ENCODE peak calls at places on chromosome 18, in five cellular contexts. L is GM23248; K is CD8-positive, alpha-beta memory T cell; T is cardiac fibroblast; J is AG04450. V is an unnamed sample.

GRCh38 chr18:22879279-22879678 is 53.8 kb upstream of the RBBP8 start:
- DNase-seq in L (no peak), K (no peak), T (no peak), J (no peak), V (no peak)

GRCh38 chr18:46915800-46916550 is 1.3 kb downstream of the PIAS2 start:
- DNase-seq in L (peak; percentile 30), K (no peak), T (no peak), J (no peak), V (no peak)

GRCh38 chr18:64253222-64253621 is 104.3 kb upstream of the LINC00305 start:
- DNase-seq in L (no peak), K (no peak), T (no peak), J (no peak), V (no peak)

GRCh38 chr18:25434771-25435461 is 83.0 kb upstream of the ZNF521 start:
- DNase-seq in L (no peak), K (no peak), T (no peak), J (no peak), V (no peak)

GRCh38 chr18:23250893-23251656 is 115.8 kb downstream of the CABLES1 start:
- DNase-seq in L (peak; percentile 53), K (no peak), T (peak; percentile 86), J (no peak), V (no peak)

GRCh38 chr18:11873670-11874340 is 22.6 kb downstream of the CHMP1B start:
- DNase-seq in L (no peak), K (no peak), T (no peak), J (no peak), V (no peak)

GRCh38 chr18:65091737-65092329 is 659.0 kb upstream of the CDH7 start:
- DNase-seq in L (peak; percentile 27), K (no peak), T (peak; percentile 1), J (no peak), V (peak; percentile 32)

GRCh38 chr18:76058146-76058545 is 436.9 kb downstream of the ZNF516 start:
- DNase-seq in L (no peak), K (no peak), T (no peak), J (no peak), V (no peak)

GRCh38 chr18:3814840-3815239 is 364.9 kb downstream of the TGIF1 start:
- DNase-seq in L (peak; percentile 80), K (no peak), T (peak; percentile 41), J (no peak), V (no peak)

GRCh38 chr18:37270666-37271052 is 294.9 kb downstream of the CELF4 start:
- DNase-seq in L (no peak), K (no peak), T (no peak), J (no peak), V (no peak)

GRCh38 chr18:9140984-9141383 is 4.4 kb downstream of the ANKRD12 start:
- DNase-seq in L (no peak), K (no peak), T (no peak), J (no peak), V (no peak)
- H3K4me3 ChIP-seq in L (peak overlapping the region; percentile 83), K (peak overlapping the region; percentile 7), T (no peak overlapping the region), J (no peak overlapping the region), V (no peak overlapping the region)

GRCh38 chr18:48820483-48821250 is 130.1 kb downstream of the SMAD7 start:
- DNase-seq in L (no peak), K (no peak), T (no peak), J (no peak), V (no peak)
- H3K4me3 ChIP-seq in L (no peak overlapping the region), K (no peak overlapping the region), T (no peak overlapping the region), J (no peak overlapping the region), V (no peak overlapping the region)

GRCh38 chr18:31099490-31100230 is 2.6 kb downstream of the DSC2 start:
- DNase-seq in L (no peak), K (no peak), T (no peak), J (no peak), V (no peak)
- H3K4me3 ChIP-seq in L (no peak overlapping the region), K (no peak overlapping the region), T (no peak overlapping the region), J (no peak overlapping the region), V (no peak overlapping the region)

DNA sequence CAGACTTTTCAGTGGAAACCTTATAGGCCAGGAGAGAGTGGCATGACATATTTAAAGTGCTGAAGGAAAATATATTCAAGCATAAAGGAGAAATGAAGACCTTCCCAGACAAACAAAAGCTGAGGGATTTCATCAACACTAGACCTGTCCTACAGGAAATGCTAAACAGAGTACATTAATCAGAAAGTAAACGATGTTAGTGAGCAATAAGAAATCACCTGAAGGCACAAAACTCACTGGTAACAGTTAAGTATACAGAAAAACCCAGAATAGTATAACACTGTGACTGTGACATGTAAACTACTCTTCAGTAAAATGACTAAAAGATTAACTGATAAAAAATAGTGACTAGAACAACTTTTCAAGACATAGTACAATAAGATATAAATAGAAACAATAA is 87.4 kb downstream of the ATP8B1 start:
- DNase-seq in L (no peak), K (no peak), T (no peak), J (no peak), V (no peak)
- H3K4me3 ChIP-seq in L (no peak overlapping the region), K (no peak overlapping the region), T (no peak overlapping the region), J (no peak overlapping the region), V (no peak overlapping the region)

GRCh38 chr18:49562481-49563129 is 748 bp downstream of the LIPG start:
- DNase-seq in L (peak; percentile 9), K (no peak), T (peak; percentile 43), J (no peak), V (no peak)
- H3K4me3 ChIP-seq in L (no peak overlapping the region), K (no peak overlapping the region), T (peak overlapping the region; percentile 76), J (no peak overlapping the region), V (no peak overlapping the region)

GRCh38 chr18:73780218-73780617 is 367.4 kb downstream of the FBXO15 start:
- DNase-seq in L (no peak), K (no peak), T (no peak), J (no peak), V (no peak)

GRCh38 chr18:73778052-73778395 is 369.6 kb downstream of the FBXO15 start:
- DNase-seq in L (peak; percentile 11), K (no peak), T (no peak), J (no peak), V (no peak)

GRCh38 chr18:73784853-73785252 is 362.8 kb downstream of the FBXO15 start:
- DNase-seq in L (no peak), K (no peak), T (no peak), J (no peak), V (no peak)

GRCh38 chr18:73785276-73785675 is 362.4 kb downstream of the FBXO15 start:
- DNase-seq in L (peak; percentile 9), K (no peak), T (peak; percentile 70), J (peak; percentile 8), V (no peak)

GRCh38 chr18:73782405-73782804 is 365.2 kb downstream of the FBXO15 start:
- DNase-seq in L (no peak), K (no peak), T (no peak), J (no peak), V (no peak)
- H3K4me3 ChIP-seq in L (no peak overlapping the region), K (no peak overlapping the region), T (no peak overlapping the region), J (no peak overlapping the region), V (no peak overlapping the region)